ENCODE peak calls at places on chromosomes 2 and 18, in ten cellular contexts. One of them, this sample, is unnamed.

GRCh38 chr18:58788971-58789797 is 75.5 kb upstream of the ZNF532 start:
- DNase-seq in HEK293T: peak; percentile 21
- DNase-seq in iris pigment epithelial cell: peak; percentile 83
- DNase-seq in stimulated activated CD8-positive, alpha-beta memory T cell treated with anti-CD3 and anti-CD28 coated beads, Interleukin-2, amount 100 ng/mL, for 48 hours: no peak
- DNase-seq in NCI-H1105 treated with DMSO at 0.1 percent for 48 hours: no peak
- DNase-seq in stimulated activated CD4-positive, alpha-beta T cell treated with anti-CD3 and anti-CD28 coated beads, TNF-alpha, amount 100 ng/mL, for 4 hours: no peak
- DNase-seq in GM04504: no peak
- DNase-seq in CD8-positive, alpha-beta T cell: no peak
- DNase-seq in iPS-NIHi11: no peak
- DNase-seq in retina: peak; percentile 43
- DNase-seq in this sample: no peak

GRCh38 chr18:79749251-79750191 is 48.2 kb upstream of the KCNG2 start:
- DNase-seq in HEK293T: no peak
- DNase-seq in iris pigment epithelial cell: no peak
- DNase-seq in stimulated activated CD8-positive, alpha-beta memory T cell treated with anti-CD3 and anti-CD28 coated beads, Interleukin-2, amount 100 ng/mL, for 48 hours: no peak
- DNase-seq in NCI-H1105 treated with DMSO at 0.1 percent for 48 hours: no peak
- DNase-seq in stimulated activated CD4-positive, alpha-beta T cell treated with anti-CD3 and anti-CD28 coated beads, TNF-alpha, amount 100 ng/mL, for 4 hours: no peak
- DNase-seq in GM04504: no peak
- DNase-seq in CD8-positive, alpha-beta T cell: no peak
- DNase-seq in iPS-NIHi11: no peak
- DNase-seq in retina: peak; percentile 78
- DNase-seq in this sample: no peak

GRCh38 chr2:24785704-24786321 is 7.4 kb downstream of the PTRHD1 start:
- DNase-seq in HEK293T: no peak
- DNase-seq in iris pigment epithelial cell: no peak
- DNase-seq in stimulated activated CD8-positive, alpha-beta memory T cell treated with anti-CD3 and anti-CD28 coated beads, Interleukin-2, amount 100 ng/mL, for 48 hours: no peak
- DNase-seq in NCI-H1105 treated with DMSO at 0.1 percent for 48 hours: peak; percentile 8
- DNase-seq in stimulated activated CD4-positive, alpha-beta T cell treated with anti-CD3 and anti-CD28 coated beads, TNF-alpha, amount 100 ng/mL, for 4 hours: no peak
- DNase-seq in GM04504: no peak
- DNase-seq in CD8-positive, alpha-beta T cell: no peak
- DNase-seq in iPS-NIHi11: no peak
- DNase-seq in retina: no peak
- DNase-seq in this sample: no peak

GRCh38 chr2:241659150-241659739 is 21.8 kb downstream of the ATG4B start:
- DNase-seq in HEK293T: peak; percentile 47
- DNase-seq in iris pigment epithelial cell: peak; percentile 81
- DNase-seq in stimulated activated CD8-positive, alpha-beta memory T cell treated with anti-CD3 and anti-CD28 coated beads, Interleukin-2, amount 100 ng/mL, for 48 hours: no peak
- DNase-seq in NCI-H1105 treated with DMSO at 0.1 percent for 48 hours: peak; percentile 26
- DNase-seq in stimulated activated CD4-positive, alpha-beta T cell treated with anti-CD3 and anti-CD28 coated beads, TNF-alpha, amount 100 ng/mL, for 4 hours: no peak
- DNase-seq in GM04504: peak; percentile 63
- DNase-seq in CD8-positive, alpha-beta T cell: peak; percentile 23
- DNase-seq in iPS-NIHi11: peak; percentile 59
- DNase-seq in retina: peak; percentile 77
- DNase-seq in this sample: peak; percentile 52

GRCh38 chr2:7887441-7887840 is 794.4 kb upstream of the ID2 start:
- DNase-seq in HEK293T: no peak
- DNase-seq in iris pigment epithelial cell: no peak
- DNase-seq in stimulated activated CD8-positive, alpha-beta memory T cell treated with anti-CD3 and anti-CD28 coated beads, Interleukin-2, amount 100 ng/mL, for 48 hours: no peak
- DNase-seq in NCI-H1105 treated with DMSO at 0.1 percent for 48 hours: no peak
- DNase-seq in stimulated activated CD4-positive, alpha-beta T cell treated with anti-CD3 and anti-CD28 coated beads, TNF-alpha, amount 100 ng/mL, for 4 hours: no peak
- DNase-seq in GM04504: no peak
- DNase-seq in CD8-positive, alpha-beta T cell: no peak
- DNase-seq in iPS-NIHi11: no peak
- DNase-seq in retina: peak; percentile 37
- DNase-seq in this sample: no peak

GRCh38 chr2:41717883-41718282 is 329.9 kb upstream of the PKDCC start:
- DNase-seq in HEK293T: no peak
- DNase-seq in iris pigment epithelial cell: peak; percentile 39
- DNase-seq in stimulated activated CD8-positive, alpha-beta memory T cell treated with anti-CD3 and anti-CD28 coated beads, Interleukin-2, amount 100 ng/mL, for 48 hours: no peak
- DNase-seq in NCI-H1105 treated with DMSO at 0.1 percent for 48 hours: peak; percentile 96
- DNase-seq in stimulated activated CD4-positive, alpha-beta T cell treated with anti-CD3 and anti-CD28 coated beads, TNF-alpha, amount 100 ng/mL, for 4 hours: no peak
- DNase-seq in GM04504: no peak
- DNase-seq in CD8-positive, alpha-beta T cell: no peak
- DNase-seq in iPS-NIHi11: no peak
- DNase-seq in retina: no peak
- DNase-seq in this sample: no peak

GRCh38 chr18:11412790-11413189 is 196.6 kb upstream of the SLC35G4 start:
- DNase-seq in HEK293T: no peak
- DNase-seq in iris pigment epithelial cell: no peak
- DNase-seq in stimulated activated CD8-positive, alpha-beta memory T cell treated with anti-CD3 and anti-CD28 coated beads, Interleukin-2, amount 100 ng/mL, for 48 hours: no peak
- DNase-seq in NCI-H1105 treated with DMSO at 0.1 percent for 48 hours: no peak
- DNase-seq in stimulated activated CD4-positive, alpha-beta T cell treated with anti-CD3 and anti-CD28 coated beads, TNF-alpha, amount 100 ng/mL, for 4 hours: no peak
- DNase-seq in GM04504: peak; percentile 52
- DNase-seq in CD8-positive, alpha-beta T cell: no peak
- DNase-seq in iPS-NIHi11: no peak
- DNase-seq in retina: peak; percentile 50
- DNase-seq in this sample: no peak

GRCh38 chr2:116716038-116716437 is 1098.5 kb upstream of the DDX18 start:
- DNase-seq in HEK293T: no peak
- DNase-seq in iris pigment epithelial cell: no peak
- DNase-seq in stimulated activated CD8-positive, alpha-beta memory T cell treated with anti-CD3 and anti-CD28 coated beads, Interleukin-2, amount 100 ng/mL, for 48 hours: no peak
- DNase-seq in NCI-H1105 treated with DMSO at 0.1 percent for 48 hours: no peak
- DNase-seq in stimulated activated CD4-positive, alpha-beta T cell treated with anti-CD3 and anti-CD28 coated beads, TNF-alpha, amount 100 ng/mL, for 4 hours: no peak
- DNase-seq in GM04504: no peak
- DNase-seq in CD8-positive, alpha-beta T cell: no peak
- DNase-seq in iPS-NIHi11: no peak
- DNase-seq in retina: no peak
- DNase-seq in this sample: no peak

GRCh38 chr2:241852981-241853631 is 5.6 kb downstream of the PDCD1 start:
- DNase-seq in HEK293T: no peak
- DNase-seq in iris pigment epithelial cell: no peak
- DNase-seq in stimulated activated CD8-positive, alpha-beta memory T cell treated with anti-CD3 and anti-CD28 coated beads, Interleukin-2, amount 100 ng/mL, for 48 hours: no peak
- DNase-seq in NCI-H1105 treated with DMSO at 0.1 percent for 48 hours: no peak
- DNase-seq in stimulated activated CD4-positive, alpha-beta T cell treated with anti-CD3 and anti-CD28 coated beads, TNF-alpha, amount 100 ng/mL, for 4 hours: no peak
- DNase-seq in GM04504: no peak
- DNase-seq in CD8-positive, alpha-beta T cell: no peak
- DNase-seq in iPS-NIHi11: peak; percentile 7
- DNase-seq in retina: no peak
- DNase-seq in this sample: no peak

GRCh38 chr2:218992196-218992595 is 1.0 kb downstream of the CRYBA2 start:
- DNase-seq in HEK293T: no peak
- DNase-seq in iris pigment epithelial cell: no peak
- DNase-seq in stimulated activated CD8-positive, alpha-beta memory T cell treated with anti-CD3 and anti-CD28 coated beads, Interleukin-2, amount 100 ng/mL, for 48 hours: no peak
- DNase-seq in NCI-H1105 treated with DMSO at 0.1 percent for 48 hours: no peak
- DNase-seq in stimulated activated CD4-positive, alpha-beta T cell treated with anti-CD3 and anti-CD28 coated beads, TNF-alpha, amount 100 ng/mL, for 4 hours: no peak
- DNase-seq in GM04504: no peak
- DNase-seq in CD8-positive, alpha-beta T cell: no peak
- DNase-seq in iPS-NIHi11: no peak
- DNase-seq in retina: no peak
- DNase-seq in this sample: no peak

GRCh38 chr2:109156052-109156451 is 27.0 kb downstream of the SH3RF3 start:
- DNase-seq in HEK293T: no peak
- DNase-seq in iris pigment epithelial cell: no peak
- DNase-seq in stimulated activated CD8-positive, alpha-beta memory T cell treated with anti-CD3 and anti-CD28 coated beads, Interleukin-2, amount 100 ng/mL, for 48 hours: no peak
- DNase-seq in NCI-H1105 treated with DMSO at 0.1 percent for 48 hours: no peak
- DNase-seq in stimulated activated CD4-positive, alpha-beta T cell treated with anti-CD3 and anti-CD28 coated beads, TNF-alpha, amount 100 ng/mL, for 4 hours: no peak
- DNase-seq in GM04504: no peak
- DNase-seq in CD8-positive, alpha-beta T cell: no peak
- DNase-seq in iPS-NIHi11: peak; percentile 38
- DNase-seq in retina: no peak
- DNase-seq in this sample: no peak

GRCh38 chr2:120395686-120396518 is 50.0 kb downstream of the INHBB start:
- DNase-seq in HEK293T: peak; percentile 35
- DNase-seq in iris pigment epithelial cell: no peak
- DNase-seq in stimulated activated CD8-positive, alpha-beta memory T cell treated with anti-CD3 and anti-CD28 coated beads, Interleukin-2, amount 100 ng/mL, for 48 hours: no peak
- DNase-seq in NCI-H1105 treated with DMSO at 0.1 percent for 48 hours: peak; percentile 89
- DNase-seq in stimulated activated CD4-positive, alpha-beta T cell treated with anti-CD3 and anti-CD28 coated beads, TNF-alpha, amount 100 ng/mL, for 4 hours: no peak
- DNase-seq in GM04504: no peak
- DNase-seq in CD8-positive, alpha-beta T cell: no peak
- DNase-seq in iPS-NIHi11: peak; percentile 82
- DNase-seq in retina: no peak
- DNase-seq in this sample: peak; percentile 80

GRCh38 chr2:96692094-96692971 is 47.5 kb downstream of the LMAN2L start:
- DNase-seq in HEK293T: no peak
- DNase-seq in iris pigment epithelial cell: no peak
- DNase-seq in stimulated activated CD8-positive, alpha-beta memory T cell treated with anti-CD3 and anti-CD28 coated beads, Interleukin-2, amount 100 ng/mL, for 48 hours: no peak
- DNase-seq in NCI-H1105 treated with DMSO at 0.1 percent for 48 hours: no peak
- DNase-seq in stimulated activated CD4-positive, alpha-beta T cell treated with anti-CD3 and anti-CD28 coated beads, TNF-alpha, amount 100 ng/mL, for 4 hours: no peak
- DNase-seq in GM04504: no peak
- DNase-seq in CD8-positive, alpha-beta T cell: no peak
- DNase-seq in iPS-NIHi11: no peak
- DNase-seq in retina: peak; percentile 14
- DNase-seq in this sample: no peak

GRCh38 chr2:189022002-189022401 is 47.8 kb downstream of the COL3A1 start:
- DNase-seq in HEK293T: no peak
- DNase-seq in iris pigment epithelial cell: peak; percentile 96
- DNase-seq in stimulated activated CD8-positive, alpha-beta memory T cell treated with anti-CD3 and anti-CD28 coated beads, Interleukin-2, amount 100 ng/mL, for 48 hours: no peak
- DNase-seq in NCI-H1105 treated with DMSO at 0.1 percent for 48 hours: no peak
- DNase-seq in stimulated activated CD4-positive, alpha-beta T cell treated with anti-CD3 and anti-CD28 coated beads, TNF-alpha, amount 100 ng/mL, for 4 hours: no peak
- DNase-seq in GM04504: peak; percentile 92
- DNase-seq in CD8-positive, alpha-beta T cell: no peak
- DNase-seq in iPS-NIHi11: no peak
- DNase-seq in retina: no peak
- DNase-seq in this sample: no peak

GRCh38 chr2:8841962-8842361 is 4.5 kb upstream of the KIDINS220 start:
- DNase-seq in HEK293T: no peak
- DNase-seq in iris pigment epithelial cell: no peak
- DNase-seq in stimulated activated CD8-positive, alpha-beta memory T cell treated with anti-CD3 and anti-CD28 coated beads, Interleukin-2, amount 100 ng/mL, for 48 hours: no peak
- DNase-seq in NCI-H1105 treated with DMSO at 0.1 percent for 48 hours: no peak
- DNase-seq in stimulated activated CD4-positive, alpha-beta T cell treated with anti-CD3 and anti-CD28 coated beads, TNF-alpha, amount 100 ng/mL, for 4 hours: no peak
- DNase-seq in GM04504: no peak
- DNase-seq in CD8-positive, alpha-beta T cell: no peak
- DNase-seq in iPS-NIHi11: no peak
- DNase-seq in retina: no peak
- DNase-seq in this sample: no peak

GRCh38 chr2:148979919-148980277 is 58.6 kb upstream of the LYPD6B start:
- DNase-seq in HEK293T: no peak
- DNase-seq in iris pigment epithelial cell: no peak
- DNase-seq in stimulated activated CD8-positive, alpha-beta memory T cell treated with anti-CD3 and anti-CD28 coated beads, Interleukin-2, amount 100 ng/mL, for 48 hours: no peak
- DNase-seq in NCI-H1105 treated with DMSO at 0.1 percent for 48 hours: no peak
- DNase-seq in stimulated activated CD4-positive, alpha-beta T cell treated with anti-CD3 and anti-CD28 coated beads, TNF-alpha, amount 100 ng/mL, for 4 hours: no peak
- DNase-seq in GM04504: no peak
- DNase-seq in CD8-positive, alpha-beta T cell: no peak
- DNase-seq in iPS-NIHi11: no peak
- DNase-seq in retina: no peak
- DNase-seq in this sample: no peak

GRCh38 chr18:61350578-61350977 is 17.3 kb downstream of the CDH20 start:
- DNase-seq in HEK293T: no peak
- DNase-seq in iris pigment epithelial cell: peak; percentile 63
- DNase-seq in stimulated activated CD8-positive, alpha-beta memory T cell treated with anti-CD3 and anti-CD28 coated beads, Interleukin-2, amount 100 ng/mL, for 48 hours: no peak
- DNase-seq in NCI-H1105 treated with DMSO at 0.1 percent for 48 hours: no peak
- DNase-seq in stimulated activated CD4-positive, alpha-beta T cell treated with anti-CD3 and anti-CD28 coated beads, TNF-alpha, amount 100 ng/mL, for 4 hours: no peak
- DNase-seq in GM04504: no peak
- DNase-seq in CD8-positive, alpha-beta T cell: no peak
- DNase-seq in iPS-NIHi11: no peak
- DNase-seq in retina: no peak
- DNase-seq in this sample: no peak

GRCh38 chr2:84942964-84943421 is 28.0 kb upstream of the KCMF1 start:
- DNase-seq in HEK293T: no peak
- DNase-seq in iris pigment epithelial cell: peak; percentile 68
- DNase-seq in stimulated activated CD8-positive, alpha-beta memory T cell treated with anti-CD3 and anti-CD28 coated beads, Interleukin-2, amount 100 ng/mL, for 48 hours: no peak
- DNase-seq in NCI-H1105 treated with DMSO at 0.1 percent for 48 hours: no peak
- DNase-seq in stimulated activated CD4-positive, alpha-beta T cell treated with anti-CD3 and anti-CD28 coated beads, TNF-alpha, amount 100 ng/mL, for 4 hours: no peak
- DNase-seq in GM04504: no peak
- DNase-seq in CD8-positive, alpha-beta T cell: no peak
- DNase-seq in iPS-NIHi11: no peak
- DNase-seq in retina: no peak
- DNase-seq in this sample: no peak

GRCh38 chr18:73741946-73742345 is 405.7 kb downstream of the FBXO15 start:
- DNase-seq in HEK293T: no peak
- DNase-seq in iris pigment epithelial cell: peak; percentile 38
- DNase-seq in stimulated activated CD8-positive, alpha-beta memory T cell treated with anti-CD3 and anti-CD28 coated beads, Interleukin-2, amount 100 ng/mL, for 48 hours: no peak
- DNase-seq in NCI-H1105 treated with DMSO at 0.1 percent for 48 hours: no peak
- DNase-seq in stimulated activated CD4-positive, alpha-beta T cell treated with anti-CD3 and anti-CD28 coated beads, TNF-alpha, amount 100 ng/mL, for 4 hours: no peak
- DNase-seq in GM04504: no peak
- DNase-seq in CD8-positive, alpha-beta T cell: no peak
- DNase-seq in iPS-NIHi11: no peak
- DNase-seq in retina: no peak
- DNase-seq in this sample: no peak

GRCh38 chr2:172168917-172169346 is 66.2 kb upstream of the DLX2 start:
- DNase-seq in HEK293T: no peak
- DNase-seq in iris pigment epithelial cell: peak; percentile 58
- DNase-seq in stimulated activated CD8-positive, alpha-beta memory T cell treated with anti-CD3 and anti-CD28 coated beads, Interleukin-2, amount 100 ng/mL, for 48 hours: no peak
- DNase-seq in NCI-H1105 treated with DMSO at 0.1 percent for 48 hours: no peak
- DNase-seq in stimulated activated CD4-positive, alpha-beta T cell treated with anti-CD3 and anti-CD28 coated beads, TNF-alpha, amount 100 ng/mL, for 4 hours: no peak
- DNase-seq in GM04504: no peak
- DNase-seq in CD8-positive, alpha-beta T cell: no peak
- DNase-seq in iPS-NIHi11: no peak
- DNase-seq in retina: no peak
- DNase-seq in this sample: no peak

GRCh38 chr2:198273670-198274069 is 469.3 kb downstream of the PLCL1 start:
- DNase-seq in HEK293T: no peak
- DNase-seq in iris pigment epithelial cell: no peak
- DNase-seq in stimulated activated CD8-positive, alpha-beta memory T cell treated with anti-CD3 and anti-CD28 coated beads, Interleukin-2, amount 100 ng/mL, for 48 hours: no peak
- DNase-seq in NCI-H1105 treated with DMSO at 0.1 percent for 48 hours: no peak
- DNase-seq in stimulated activated CD4-positive, alpha-beta T cell treated with anti-CD3 and anti-CD28 coated beads, TNF-alpha, amount 100 ng/mL, for 4 hours: no peak
- DNase-seq in GM04504: peak; percentile 8
- DNase-seq in CD8-positive, alpha-beta T cell: no peak
- DNase-seq in iPS-NIHi11: no peak
- DNase-seq in retina: no peak
- DNase-seq in this sample: no peak

GRCh38 chr18:23143059-23143831 is 8.0 kb downstream of the CABLES1 start:
- DNase-seq in HEK293T: no peak
- DNase-seq in iris pigment epithelial cell: no peak
- DNase-seq in stimulated activated CD8-positive, alpha-beta memory T cell treated with anti-CD3 and anti-CD28 coated beads, Interleukin-2, amount 100 ng/mL, for 48 hours: no peak
- DNase-seq in NCI-H1105 treated with DMSO at 0.1 percent for 48 hours: no peak
- DNase-seq in stimulated activated CD4-positive, alpha-beta T cell treated with anti-CD3 and anti-CD28 coated beads, TNF-alpha, amount 100 ng/mL, for 4 hours: no peak
- DNase-seq in GM04504: no peak
- DNase-seq in CD8-positive, alpha-beta T cell: no peak
- DNase-seq in iPS-NIHi11: no peak
- DNase-seq in retina: no peak
- DNase-seq in this sample: no peak

GRCh38 chr2:88657131-88657530 is 29.9 kb upstream of the EIF2AK3 start:
- DNase-seq in HEK293T: no peak
- DNase-seq in iris pigment epithelial cell: peak; percentile 52
- DNase-seq in stimulated activated CD8-positive, alpha-beta memory T cell treated with anti-CD3 and anti-CD28 coated beads, Interleukin-2, amount 100 ng/mL, for 48 hours: no peak
- DNase-seq in NCI-H1105 treated with DMSO at 0.1 percent for 48 hours: no peak
- DNase-seq in stimulated activated CD4-positive, alpha-beta T cell treated with anti-CD3 and anti-CD28 coated beads, TNF-alpha, amount 100 ng/mL, for 4 hours: no peak
- DNase-seq in GM04504: no peak
- DNase-seq in CD8-positive, alpha-beta T cell: no peak
- DNase-seq in iPS-NIHi11: no peak
- DNase-seq in retina: no peak
- DNase-seq in this sample: no peak

GRCh38 chr2:120938132-120938771 is 202.6 kb downstream of the GLI2 start:
- DNase-seq in HEK293T: no peak
- DNase-seq in iris pigment epithelial cell: no peak
- DNase-seq in stimulated activated CD8-positive, alpha-beta memory T cell treated with anti-CD3 and anti-CD28 coated beads, Interleukin-2, amount 100 ng/mL, for 48 hours: no peak
- DNase-seq in NCI-H1105 treated with DMSO at 0.1 percent for 48 hours: no peak
- DNase-seq in stimulated activated CD4-positive, alpha-beta T cell treated with anti-CD3 and anti-CD28 coated beads, TNF-alpha, amount 100 ng/mL, for 4 hours: no peak
- DNase-seq in GM04504: no peak
- DNase-seq in CD8-positive, alpha-beta T cell: no peak
- DNase-seq in iPS-NIHi11: no peak
- DNase-seq in retina: no peak
- DNase-seq in this sample: no peak

GRCh38 chr2:143225931-143226330 is 96.7 kb downstream of the ARHGAP15 start:
- DNase-seq in HEK293T: no peak
- DNase-seq in iris pigment epithelial cell: no peak
- DNase-seq in stimulated activated CD8-positive, alpha-beta memory T cell treated with anti-CD3 and anti-CD28 coated beads, Interleukin-2, amount 100 ng/mL, for 48 hours: no peak
- DNase-seq in NCI-H1105 treated with DMSO at 0.1 percent for 48 hours: peak; percentile 26
- DNase-seq in stimulated activated CD4-positive, alpha-beta T cell treated with anti-CD3 and anti-CD28 coated beads, TNF-alpha, amount 100 ng/mL, for 4 hours: no peak
- DNase-seq in GM04504: no peak
- DNase-seq in CD8-positive, alpha-beta T cell: no peak
- DNase-seq in iPS-NIHi11: no peak
- DNase-seq in retina: no peak
- DNase-seq in this sample: no peak

GRCh38 chr18:32167980-32168379 is 21.9 kb upstream of the MEP1B start:
- DNase-seq in HEK293T: no peak
- DNase-seq in iris pigment epithelial cell: no peak
- DNase-seq in stimulated activated CD8-positive, alpha-beta memory T cell treated with anti-CD3 and anti-CD28 coated beads, Interleukin-2, amount 100 ng/mL, for 48 hours: no peak
- DNase-seq in NCI-H1105 treated with DMSO at 0.1 percent for 48 hours: no peak
- DNase-seq in stimulated activated CD4-positive, alpha-beta T cell treated with anti-CD3 and anti-CD28 coated beads, TNF-alpha, amount 100 ng/mL, for 4 hours: no peak
- DNase-seq in GM04504: no peak
- DNase-seq in CD8-positive, alpha-beta T cell: no peak
- DNase-seq in iPS-NIHi11: no peak
- DNase-seq in retina: no peak
- DNase-seq in this sample: no peak

GRCh38 chr2:134425723-134426496 is 172.0 kb downstream of the MGAT5 start:
- DNase-seq in HEK293T: no peak
- DNase-seq in iris pigment epithelial cell: no peak
- DNase-seq in stimulated activated CD8-positive, alpha-beta memory T cell treated with anti-CD3 and anti-CD28 coated beads, Interleukin-2, amount 100 ng/mL, for 48 hours: no peak
- DNase-seq in NCI-H1105 treated with DMSO at 0.1 percent for 48 hours: no peak
- DNase-seq in stimulated activated CD4-positive, alpha-beta T cell treated with anti-CD3 and anti-CD28 coated beads, TNF-alpha, amount 100 ng/mL, for 4 hours: no peak
- DNase-seq in GM04504: no peak
- DNase-seq in CD8-positive, alpha-beta T cell: no peak
- DNase-seq in iPS-NIHi11: no peak
- DNase-seq in retina: no peak
- DNase-seq in this sample: no peak

GRCh38 chr2:210592706-210593105 is 36.3 kb downstream of the CPS1 start:
- DNase-seq in HEK293T: no peak
- DNase-seq in iris pigment epithelial cell: no peak
- DNase-seq in stimulated activated CD8-positive, alpha-beta memory T cell treated with anti-CD3 and anti-CD28 coated beads, Interleukin-2, amount 100 ng/mL, for 48 hours: no peak
- DNase-seq in NCI-H1105 treated with DMSO at 0.1 percent for 48 hours: no peak
- DNase-seq in stimulated activated CD4-positive, alpha-beta T cell treated with anti-CD3 and anti-CD28 coated beads, TNF-alpha, amount 100 ng/mL, for 4 hours: no peak
- DNase-seq in GM04504: no peak
- DNase-seq in CD8-positive, alpha-beta T cell: no peak
- DNase-seq in iPS-NIHi11: no peak
- DNase-seq in retina: no peak
- DNase-seq in this sample: no peak

This sample was measured in NCI-H1694 treated with DMSO at 0.1 percent for 48 hours.